ENCODE peak calls at places on chromosomes 2 and 18, in four cellular contexts. V, B, F and C are unnamed samples. For H3K4me1, the result is how much of the 10 kb centered on the place peaks cover.

GRCh38 chr18:26764177-26764576 is 101.3 kb downstream of the AQP4 start:
- DNase-seq in V (no peak), B (no peak), F (no peak), C (no peak)

GRCh38 chr2:516131-516530 is 161.1 kb downstream of the TMEM18 start:
- DNase-seq in V (no peak), B (no peak), F (no peak), C (no peak)

GRCh38 chr2:14944562-14945346 is 312.2 kb downstream of the LRATD1 start:
- DNase-seq in V (no peak), B (peak), F (peak), C (peak)

GRCh38 chr18:34710430-34711386 is 610 bp downstream of the DTNA start:
- DNase-seq in V (no peak), B (no peak), F (peak), C (no peak)

GRCh38 chr2:15259356-15259756 is 301.8 kb downstream of the NBAS start:
- DNase-seq in V (no peak), B (no peak), F (no peak), C (peak)

GRCh38 chr2:113406114-113406513 is 31.4 kb upstream of the ZNG1B start:
- DNase-seq in V (no peak), B (no peak), F (no peak), C (peak)

GRCh38 chr2:208103616-208104015 is 20.7 kb downstream of the CRYGD start:
- DNase-seq in V (no peak), B (no peak), F (no peak), C (no peak)

GRCh38 chr2:39743170-39743851 is 35.7 kb downstream of the THUMPD2 start:
- DNase-seq in V (no peak), B (no peak), F (no peak), C (no peak)

GRCh38 chr2:123103902-123104301 is 921.2 kb upstream of the CNTNAP5 start:
- DNase-seq in V (no peak), B (no peak), F (no peak), C (no peak)

GRCh38 chr18:37636831-37637230 is 71.2 kb upstream of the CELF4 start:
- DNase-seq in V (no peak), B (no peak), F (no peak), C (no peak)

GRCh38 chr18:79834834-79835233 is 37.1 kb downstream of the KCNG2 start:
- DNase-seq in V (no peak), B (no peak), F (no peak), C (no peak)

GRCh38 chr2:78861546-78861945 is 164.0 kb upstream of the REG3G start:
- DNase-seq in V (no peak), B (peak), F (peak), C (peak)

GRCh38 chr2:36453652-36454051 is 98.1 kb downstream of the CRIM1 start:
- DNase-seq in V (no peak), B (peak), F (no peak), C (no peak)

GRCh38 chr2:36450466-36451196 is 95.1 kb downstream of the CRIM1 start:
- DNase-seq in V (no peak), B (peak), F (no peak), C (no peak)

GRCh38 chr2:36451512-36451911 is 95.9 kb downstream of the CRIM1 start:
- DNase-seq in V (no peak), B (no peak), F (no peak), C (no peak)

GRCh38 chr2:36449943-36450392 is 94.4 kb downstream of the CRIM1 start:
- DNase-seq in V (no peak), B (no peak), F (no peak), C (no peak)

GRCh38 chr2:36452279-36452678 is 96.7 kb downstream of the CRIM1 start:
- DNase-seq in V (no peak), B (no peak), F (no peak), C (no peak)
- H3K4me1 ChIP-seq in V (under half), B (half or more), F (half or more), C (under half)

GRCh38 chr2:174605687-174606086 is 8.1 kb upstream of the WIPF1 start:
- DNase-seq in V (no peak), B (no peak), F (no peak), C (no peak)
- H3K9ac ChIP-seq in V (no peak), B (no peak), F (no peak), C (no peak)

DNA sequence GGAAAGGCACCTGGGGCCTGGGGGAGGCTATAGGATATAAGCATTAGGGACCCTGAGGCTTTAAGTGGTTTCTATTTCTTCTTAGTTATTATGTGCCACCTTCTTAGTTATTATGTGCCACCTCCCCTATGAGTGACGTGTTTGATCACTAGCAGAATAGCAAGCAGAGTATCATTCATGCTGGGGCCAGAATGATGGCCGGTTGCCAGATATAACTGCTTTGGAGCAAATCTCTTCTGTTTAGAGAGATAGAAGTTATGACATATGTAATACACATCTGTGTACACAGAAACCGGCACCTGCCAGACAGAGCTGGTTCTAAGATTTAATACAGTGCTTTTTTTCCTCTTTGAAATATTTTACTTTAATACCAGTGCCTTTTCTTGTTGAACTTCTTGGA is 29.4 kb downstream of the LIPG start:
- DNase-seq in V (no peak), B (no peak), F (no peak), C (no peak)
- TF ChIP-seq YY1 in V (no peak), B (no peak), F (no peak), C (no peak)

GRCh38 chr2:218282173-218282991 is 9.9 kb downstream of the TMBIM1 start:
- DNase-seq in V (no peak), B (no peak), F (peak), C (no peak)

GRCh38 chr2:218281449-218281848 is 10.9 kb downstream of the TMBIM1 start:
- DNase-seq in V (no peak), B (no peak), F (no peak), C (no peak)

GRCh38 chr2:218285604-218286003 is 6.7 kb downstream of the TMBIM1 start:
- DNase-seq in V (no peak), B (no peak), F (no peak), C (no peak)

GRCh38 chr2:218286570-218287459 is 5.5 kb downstream of the TMBIM1 start:
- DNase-seq in V (peak), B (peak), F (peak), C (peak)

DNA sequence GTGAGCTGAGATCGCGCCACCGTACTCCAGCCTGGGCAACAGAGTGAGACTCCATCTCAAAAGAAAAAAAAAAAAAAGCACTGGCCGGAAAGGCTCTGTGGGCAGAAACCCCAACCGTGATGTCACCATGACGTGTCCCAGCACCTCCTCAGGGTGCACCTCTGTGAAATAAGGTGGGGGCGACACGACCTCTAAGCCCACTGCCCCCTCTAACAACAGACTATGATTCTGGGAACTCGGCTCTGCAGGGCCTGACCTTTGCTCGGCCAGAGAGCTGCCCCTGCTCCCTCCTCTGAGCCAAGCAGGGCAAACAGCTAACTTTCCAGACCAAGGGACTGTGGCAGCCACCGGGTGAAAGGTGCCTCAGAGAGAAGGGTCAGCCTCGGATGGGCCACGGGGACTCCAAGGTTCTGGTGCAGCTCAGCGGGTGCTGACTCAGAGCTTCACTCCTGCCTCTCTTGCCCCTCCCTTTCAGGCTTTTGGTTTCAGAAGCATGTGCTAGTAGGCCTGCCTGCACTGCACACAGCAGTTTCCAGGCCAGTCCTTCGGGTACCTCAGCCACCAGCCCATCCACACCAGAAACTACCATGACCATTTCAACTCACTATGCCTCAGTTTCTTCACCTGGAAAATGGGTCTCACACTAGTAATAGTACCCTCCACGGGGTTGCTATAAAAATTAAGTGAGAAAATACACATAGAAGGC is 8.0 kb downstream of the TMBIM1 start:
- DNase-seq in V (no peak), B (no peak), F (no peak), C (no peak)
- H3K4me1 ChIP-seq in V (under half), B (half or more), F (under half), C (under half)